ENCODE peak calls at places on chromosome 5, in seven cellular contexts. J is mesothelial cell of epicardium, R is heart left ventricle, F is retinal pigment epithelial cell, B is WTC11, V is tibial nerve, A is GM06990. M is an unnamed sample.

GRCh38 chr5:6743161-6743560 is 29.9 kb downstream of the TENT4A start:
- DNase-seq in J (no peak), R (no peak), F (no peak), B (no peak), V (no peak), A (no peak), M (no peak)

GRCh38 chr5:87526131-87526530 is 113.4 kb upstream of the CCNH start:
- DNase-seq in J (no peak), R (no peak), F (peak), B (no peak), V (no peak), A (no peak), M (no peak)

GRCh38 chr5:51731641-51732040 is 348.4 kb downstream of the ISL1 start:
- DNase-seq in J (no peak), R (no peak), F (peak), B (no peak), V (no peak), A (no peak), M (no peak)

GRCh38 chr5:138900281-138900965 is 25.3 kb upstream of the LRRTM2 start:
- DNase-seq in J (no peak), R (no peak), F (no peak), B (no peak), V (no peak), A (no peak), M (no peak)

GRCh38 chr5:33795532-33795931 is 96.3 kb downstream of the ADAMTS12 start:
- DNase-seq in J (no peak), R (no peak), F (no peak), B (no peak), V (no peak), A (no peak), M (no peak)

GRCh38 chr5:38871790-38872551 is 26.2 kb downstream of the OSMR start:
- DNase-seq in J (no peak), R (no peak), F (peak), B (no peak), V (no peak), A (no peak), M (no peak)

GRCh38 chr5:92543246-92543645 is 1037.8 kb downstream of the NR2F1-AS1 start:
- DNase-seq in J (no peak), R (no peak), F (no peak), B (no peak), V (no peak), A (no peak), M (no peak)

GRCh38 chr5:120454094-120454798 is 9.9 kb upstream of the PRR16 start:
- DNase-seq in J (no peak), R (no peak), F (peak), B (no peak), V (no peak), A (no peak), M (no peak)

GRCh38 chr5:138595396-138595795 is 20.2 kb upstream of the HSPA9 start:
- DNase-seq in J (no peak), R (no peak), F (no peak), B (no peak), V (no peak), A (no peak), M (no peak)

GRCh38 chr5:180620014-180620413 is 28.7 kb upstream of the SCGB3A1 start:
- DNase-seq in J (no peak), R (no peak), F (no peak), B (no peak), V (no peak), A (no peak), M (no peak)

GRCh38 chr5:1344975-1345838 is at the start of gene CLPTM1L:
- DNase-seq in J (peak), R (peak), F (peak), B (peak), V (peak), A (peak), M (peak)
- TF ChIP-seq CTCF in J (no peak), R (no peak), F (no peak), B (no peak), V (no peak), A (no peak), M (no peak)

GRCh38 chr5:80275347-80275746 is 19.5 kb upstream of the SERINC5 start:
- DNase-seq in J (no peak), R (no peak), F (no peak), B (no peak), V (no peak), A (no peak), M (no peak)
- TF ChIP-seq CTCF in J (no peak), R (peak), F (peak), B (no peak), V (peak), A (peak), M (peak)

DNA sequence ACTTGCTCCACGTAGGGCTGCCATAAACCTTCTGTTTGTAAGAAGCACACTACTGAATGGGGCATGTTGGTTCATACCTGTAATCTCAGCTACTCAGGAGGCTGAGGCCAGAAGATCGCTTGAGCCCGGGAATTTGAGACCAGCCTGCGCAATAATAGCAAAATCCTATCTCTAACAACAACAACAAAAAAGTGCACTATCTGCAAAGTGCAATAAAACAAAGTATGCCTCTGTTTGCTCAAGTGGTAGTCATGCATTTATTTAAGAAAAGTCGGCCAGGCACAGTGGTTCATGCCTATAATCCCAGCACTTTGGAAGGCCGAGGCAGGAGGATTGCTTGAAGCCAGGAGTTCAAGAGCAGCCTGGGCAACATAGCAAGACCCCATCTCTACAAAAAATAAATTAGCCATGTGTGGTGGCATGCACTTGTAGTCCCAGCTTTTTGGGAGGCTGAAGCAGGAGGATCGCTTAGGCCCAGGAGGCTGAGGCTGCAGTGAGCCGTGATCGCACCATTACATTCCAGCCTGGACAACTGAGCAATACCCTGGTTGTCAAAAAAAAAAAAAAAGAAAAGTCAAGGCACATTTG is 5.2 kb downstream of the ATPSCKMT start:
- DNase-seq in J (no peak), R (no peak), F (no peak), B (no peak), V (no peak), A (no peak), M (no peak)
- TF ChIP-seq CTCF in J (no peak), R (no peak), F (no peak), B (no peak), V (no peak), A (no peak), M (no peak)

DNA sequence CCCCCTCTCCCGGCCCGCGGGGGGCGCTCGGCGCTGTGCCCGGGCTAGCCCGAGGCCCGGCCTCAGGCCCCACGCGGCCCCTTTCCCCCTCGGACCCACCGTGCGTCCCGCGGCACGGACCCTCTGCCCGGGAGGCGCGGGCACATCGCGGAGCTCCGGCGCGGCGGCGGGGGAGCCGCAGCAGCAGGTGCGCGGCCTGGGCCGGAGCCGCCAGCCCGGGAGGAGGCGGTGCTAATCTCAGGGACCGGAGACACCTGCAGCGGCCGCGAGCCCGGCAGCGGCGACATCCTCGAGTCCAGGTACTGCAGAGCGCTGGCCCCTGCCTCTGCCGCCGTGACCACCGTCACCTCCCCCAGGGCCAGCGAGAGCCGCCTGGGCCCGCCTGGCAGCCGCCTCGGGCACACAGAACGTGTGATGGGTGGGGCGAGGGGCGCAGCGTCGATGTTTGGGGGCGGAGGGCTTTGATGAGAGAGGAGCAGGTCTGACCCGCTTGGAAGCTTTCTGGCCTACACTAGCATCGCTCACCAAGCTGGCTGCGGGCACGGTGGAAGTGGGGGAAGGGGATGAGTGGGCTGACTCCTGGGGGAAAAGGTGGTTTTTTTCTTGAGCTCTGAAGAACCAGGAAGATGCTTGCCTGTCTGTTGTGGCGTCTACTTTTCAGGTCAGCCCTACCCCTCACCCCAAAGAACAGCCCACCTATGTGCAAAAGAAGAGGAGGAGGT is 524 bp downstream of the CYFIP2 start:
- DNase-seq in J (peak), R (no peak), F (no peak), B (peak), V (no peak), A (peak), M (no peak)
- TF ChIP-seq CTCF in J (no peak), R (no peak), F (no peak), B (no peak), V (no peak), A (no peak), M (peak)

M was measured in neural crest cell.